ENCODE peak calls at places on chromosomes 3 and 15, in four cellular contexts. G is IMR-90, D is K562, S is H1. P is an unnamed sample.

GRCh38 chr3:17749281-17749680 is 6.8 kb upstream of the TBC1D5 start:
- DNase-seq in G (no peak), D (no peak), S (peak; percentile 7), P (no peak)

GRCh38 chr15:77023576-77024272 is 28.8 kb downstream of the PSTPIP1 start:
- DNase-seq in G (no peak), D (no peak), S (no peak), P (no peak)

GRCh38 chr3:98793971-98794370 is 30.8 kb downstream of the ST3GAL6 start:
- DNase-seq in G (no peak), S (no peak), D (no peak), P (no peak)

GRCh38 chr3:36954452-36955134 is 9.7 kb upstream of the TRANK1 start:
- DNase-seq in D (no peak), S (no peak), G (peak; percentile 45), P (no peak)

GRCh38 chr3:69999191-70000027 is at the start of gene SAMMSON:
- DNase-seq in G (peak; percentile 73), S (no peak), D (peak; percentile 78), P (no peak)

GRCh38 chr3:99131876-99132275 is 230.4 kb upstream of the DCBLD2 start:
- DNase-seq in S (no peak), D (no peak), G (no peak), P (no peak)

GRCh38 chr3:67292356-67293225 is 294.5 kb downstream of the KBTBD8 start:
- DNase-seq in G (no peak), D (no peak), S (no peak), P (no peak)

GRCh38 chr3:187266691-187267090 is 24.8 kb downstream of the MASP1 start:
- DNase-seq in G (no peak), S (no peak), D (no peak), P (no peak)

GRCh38 chr3:15711281-15711680 is 86.5 kb downstream of the ANKRD28 start:
- DNase-seq in G (no peak), D (no peak), S (no peak), P (no peak)

GRCh38 chr15:35963316-35963715 is 417.4 kb upstream of the DPH6 start:
- DNase-seq in D (no peak), S (no peak), G (no peak), P (no peak)
- TF ChIP-seq CHD1 in D (no peak), S (no peak), G (no peak), P (no peak)

GRCh38 chr3:172666873-172667694 is 43.8 kb downstream of the NCEH1 start:
- DNase-seq in D (peak; percentile 62), G (peak; percentile 83), S (no peak), P (no peak)

GRCh38 chr3:172666181-172666872 is 44.5 kb downstream of the NCEH1 start:
- DNase-seq in G (no peak), D (no peak), S (no peak), P (no peak)
- TF ChIP-seq CHD1 in G (no peak), D (no peak), S (no peak), P (no peak)

GRCh38 chr3:4957978-4958377 is 21.3 kb upstream of the BHLHE40 start:
- DNase-seq in G (no peak), S (no peak), D (no peak), P (no peak)

GRCh38 chr3:4956743-4957142 is 22.5 kb upstream of the BHLHE40 start:
- DNase-seq in G (no peak), S (no peak), D (no peak), P (no peak)

GRCh38 chr3:4963669-4964589 is 15.3 kb upstream of the BHLHE40 start:
- DNase-seq in S (no peak), G (no peak), D (no peak), P (no peak)

GRCh38 chr3:4954256-4955000 is 24.8 kb upstream of the BHLHE40 start:
- DNase-seq in D (no peak), S (no peak), G (no peak), P (no peak)

DNA sequence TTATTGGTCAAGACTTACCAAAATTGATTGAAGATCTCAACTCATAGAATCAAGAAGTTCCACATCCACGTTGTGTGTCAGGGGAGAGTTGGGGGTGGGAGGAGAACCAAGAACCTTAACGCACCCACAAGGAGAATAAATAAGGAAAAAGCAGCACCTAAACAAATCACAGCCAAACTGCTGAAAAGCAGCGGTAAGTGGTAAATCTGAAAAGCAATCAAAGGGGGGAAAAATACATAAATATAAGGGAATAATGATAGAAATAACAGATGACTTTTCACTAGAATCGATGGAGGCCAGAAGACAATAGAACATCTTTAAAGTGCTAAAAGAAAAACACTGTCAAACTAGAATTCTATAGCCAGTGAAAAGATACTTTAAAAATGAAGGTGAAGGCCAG is 20.1 kb upstream of the BHLHE40 start:
- DNase-seq in D (no peak), G (no peak), S (no peak), P (no peak)
- TF ChIP-seq CHD1 in D (no peak), G (no peak), S (no peak), P (no peak)

DNA sequence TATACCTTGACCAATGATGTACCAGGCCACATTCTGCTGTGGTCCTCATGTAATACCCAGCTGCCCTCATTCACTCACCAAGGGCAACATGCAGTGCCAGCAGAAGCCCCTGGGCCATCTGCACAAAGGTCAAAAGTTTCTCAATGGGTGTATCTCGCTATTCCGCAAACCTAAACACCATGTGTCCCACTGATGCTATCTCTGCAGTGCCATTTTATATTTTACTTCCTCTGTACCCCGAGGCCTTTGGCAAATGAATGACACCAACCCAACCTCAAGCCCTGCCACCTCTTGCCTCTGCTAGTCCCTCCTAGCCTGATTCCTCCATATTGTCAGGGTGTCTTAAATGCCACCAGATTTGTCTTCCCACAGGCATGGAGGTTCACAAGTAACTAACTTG is 59.2 kb downstream of the AAGAB start:
- DNase-seq in S (no peak), G (no peak), D (no peak), P (no peak)
- TF ChIP-seq CHD1 in S (no peak), G (no peak), D (no peak), P (no peak)

DNA sequence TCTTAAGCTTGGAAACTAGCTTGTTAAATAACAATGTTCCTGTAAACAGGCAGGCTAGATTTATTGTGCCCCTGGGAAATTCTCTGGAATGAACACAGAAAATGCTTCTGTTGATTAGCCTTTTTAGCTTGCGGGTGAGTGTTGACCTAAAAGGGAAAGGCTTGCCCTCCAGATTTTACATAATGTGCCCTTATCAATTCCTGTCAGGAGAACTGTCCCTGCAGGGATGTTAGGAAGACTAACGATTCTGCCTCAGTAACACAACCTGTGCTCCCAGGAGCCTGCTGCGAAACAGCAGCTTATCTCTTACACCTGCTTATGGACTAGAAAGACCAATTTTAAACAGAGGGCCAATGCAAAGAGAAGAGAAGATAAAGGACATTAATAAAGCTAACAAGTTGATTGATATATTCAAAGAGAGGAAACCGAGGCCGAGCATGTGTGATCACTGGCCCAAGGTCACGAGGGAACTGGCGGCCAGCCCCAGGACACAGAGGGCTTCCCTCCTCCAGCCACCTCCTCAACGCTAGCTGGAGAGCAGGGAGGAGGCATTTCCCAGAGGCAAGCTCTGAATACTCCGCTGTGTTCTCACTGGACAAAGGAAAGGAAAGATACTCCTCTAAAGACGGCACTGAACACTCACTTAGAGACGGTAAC is 48.4 kb upstream of the TJP1 start:
- DNase-seq in D (no peak), G (no peak), S (no peak), P (no peak)
- TF ChIP-seq CHD1 in D (no peak), G (no peak), S (no peak), P (no peak)

DNA sequence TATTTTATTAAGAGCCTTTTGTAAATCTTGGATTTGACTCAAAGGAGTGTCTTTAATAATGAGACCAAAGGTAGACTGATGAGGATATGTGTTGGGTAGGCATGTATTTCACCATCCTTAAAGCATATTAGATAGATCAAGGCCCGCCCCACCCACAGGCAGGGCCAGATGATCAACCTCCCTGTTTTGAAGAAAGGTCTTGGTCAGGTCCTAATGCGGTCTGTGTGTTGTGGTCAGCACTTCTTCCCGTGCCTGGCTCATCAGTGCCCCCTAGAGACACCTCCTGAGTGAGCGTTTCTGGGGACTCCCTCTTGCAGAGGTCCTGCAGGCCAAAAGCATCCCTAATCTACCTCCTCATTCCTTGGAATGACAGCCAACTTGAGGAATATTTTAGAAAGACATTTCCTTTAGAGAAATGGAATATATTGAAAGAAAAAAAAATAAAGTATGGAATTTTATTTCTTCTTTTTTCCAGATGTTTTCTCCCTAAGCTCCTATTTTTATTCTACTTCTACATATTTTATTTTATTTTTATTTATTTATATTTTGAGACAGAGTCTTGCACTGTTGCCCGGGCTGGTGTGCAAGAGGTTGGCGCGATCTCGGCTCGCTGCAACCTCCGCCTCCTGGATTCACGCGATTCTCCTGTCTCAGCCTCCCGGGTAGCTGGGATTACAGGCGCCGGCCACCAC is 6.0 kb downstream of the TM4SF4 start:
- DNase-seq in G (peak; percentile 91), D (peak; percentile 68), S (peak; percentile 80), P (peak; percentile 52)
- TF ChIP-seq CHD1 in G (no peak), D (no peak), S (no peak), P (no peak)

DNA sequence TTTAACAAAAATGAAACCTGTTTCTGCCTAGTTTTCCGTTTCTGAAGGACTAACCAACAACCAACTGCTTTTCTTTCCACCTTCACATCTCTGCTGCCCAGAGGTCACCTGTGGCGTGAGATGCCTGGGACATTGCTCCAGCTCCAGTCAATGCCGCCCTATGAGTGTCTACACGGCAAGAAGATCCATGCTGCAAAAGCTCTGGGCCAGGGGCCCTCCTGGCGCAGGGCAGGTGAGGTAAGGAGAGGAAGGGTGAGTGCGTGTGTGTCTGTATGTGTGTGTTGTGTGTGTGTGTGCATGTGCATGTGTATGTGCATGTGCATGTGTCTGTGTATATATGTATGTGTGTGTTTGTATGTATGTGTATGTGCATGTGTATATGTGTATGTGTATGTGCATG is 131.4 kb downstream of the NSMCE3 start:
- DNase-seq in D (no peak), S (no peak), G (no peak), P (no peak)
- TF ChIP-seq CHD1 in D (no peak), S (no peak), G (no peak), P (no peak)

DNA sequence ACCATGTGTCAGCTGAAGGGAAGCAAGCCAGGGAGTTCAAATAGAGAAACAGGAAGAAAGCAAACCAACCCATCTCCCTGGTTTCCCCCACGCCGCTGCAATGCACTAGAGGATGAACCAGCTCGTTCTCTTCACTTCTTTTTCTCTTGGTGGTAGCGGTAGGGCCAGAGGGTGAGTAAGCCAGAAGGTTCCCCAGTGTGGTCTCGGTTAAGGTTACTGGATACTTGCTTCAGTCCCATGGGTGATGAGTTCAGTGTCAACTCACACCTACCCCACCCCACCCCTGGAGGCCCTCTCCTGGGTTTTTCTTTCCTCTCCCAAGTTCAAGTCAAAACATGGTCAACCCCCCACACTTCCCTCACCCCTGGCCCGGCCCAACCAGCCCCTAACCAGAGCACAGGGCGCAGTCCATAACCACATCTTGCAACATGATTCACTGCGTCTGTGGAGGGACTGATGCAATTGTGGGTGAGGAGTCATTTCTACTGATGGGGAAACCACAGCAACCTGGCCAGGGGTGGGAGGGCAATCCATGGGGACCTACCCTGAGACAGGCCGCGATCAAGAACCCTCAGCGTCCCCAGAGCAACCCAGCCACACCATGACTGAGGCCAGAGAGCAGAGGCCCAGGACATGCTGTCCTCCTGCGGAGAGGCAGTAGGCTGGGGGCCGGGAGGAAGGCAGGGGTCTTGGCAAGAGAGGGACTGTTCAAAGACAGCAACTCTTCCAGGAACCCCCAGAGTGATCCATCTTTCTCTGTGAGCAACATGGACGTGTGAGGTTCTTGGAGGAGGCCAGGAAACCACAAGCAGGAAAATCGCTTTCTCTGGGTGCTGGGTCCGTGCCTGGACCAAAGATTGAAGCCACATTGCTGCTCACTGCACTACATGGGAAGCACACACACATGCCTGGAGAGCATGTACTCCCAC is 276.6 kb downstream of the UACA start:
- DNase-seq in D (no peak), S (no peak), G (peak; percentile 89), P (peak; percentile 91)
- TF ChIP-seq CHD1 in D (no peak), S (no peak), G (no peak), P (no peak)

GRCh38 chr15:68635142-68635541 is 56.3 kb downstream of the CORO2B start:
- DNase-seq in D (no peak), S (no peak), G (no peak), P (no peak)
- TF ChIP-seq CHD1 in D (no peak), S (no peak), G (no peak), P (no peak)

P was measured in GM12878.